ENCODE peak calls at places on chromosomes 4 and X, in nine cellular contexts. K is CD4-positive, alpha-beta T cell; O is OCI-LY7; W is stimulated activated CD4-positive, alpha-beta T cell treated with anti-CD3 and anti-CD28 coated beads, Interleukin-12 subunit alpha, Interleukin-12 subunit beta, amount 100 ng/mL, for 4 hours; U is A172; M is pancreas; D is NCI-H2029; T is NCI-H1092 treated with DMSO at 0.1 percent for 48 hours; P is naive B cell. X is an unnamed sample.

GRCh38 chr4:24655326-24655725 is 71.0 kb upstream of the DHX15 start:
- DNase-seq in U (no peak), D (no peak), T (no peak), W (no peak), M (no peak), K (no peak), O (no peak), P (no peak), X (no peak)

GRCh38 chr4:140672366-140672765 is 83.8 kb downstream of the TBC1D9 start:
- DNase-seq in P (no peak), K (no peak), W (no peak), M (no peak), D (no peak), O (no peak), T (no peak), U (no peak), X (no peak)

GRCh38 chr4:185305979-185306442 is 89.7 kb downstream of the LRP2BP start:
- DNase-seq in K (no peak), O (no peak), T (no peak), P (no peak), U (peak), D (no peak), M (no peak), W (no peak), X (peak)

GRCh38 chr4:3487861-3488260 is 24.8 kb downstream of the DOK7 start:
- DNase-seq in U (no peak), W (no peak), O (no peak), K (no peak), T (no peak), P (no peak), D (no peak), M (peak), X (no peak)

GRCh38 chrX:133607419-133608348 is 192.4 kb upstream of the GPC4 start:
- DNase-seq in W (no peak), M (no peak), O (no peak), D (no peak), K (no peak), P (no peak), U (no peak), T (no peak), X (no peak)

GRCh38 chrX:124406294-124407013 is 60.1 kb downstream of the SH2D1A start:
- DNase-seq in U (peak), T (peak), M (no peak), D (peak), O (peak), K (peak), W (peak), P (peak), X (peak)

GRCh38 chr4:7924163-7924562 is 15.5 kb downstream of the AFAP1 start:
- DNase-seq in K (no peak), U (no peak), W (no peak), T (no peak), O (no peak), P (no peak), M (no peak), D (no peak), X (no peak)

GRCh38 chr4:48360285-48360965 is 19.1 kb downstream of the SLAIN2 start:
- DNase-seq in W (no peak), T (no peak), O (no peak), D (no peak), P (no peak), U (no peak), K (no peak), M (no peak), X (no peak)

GRCh38 chr4:25448379-25449109 is 71.5 kb downstream of the ANAPC4 start:
- DNase-seq in P (no peak), O (no peak), M (no peak), U (no peak), K (no peak), T (no peak), D (no peak), W (no peak), X (no peak)

GRCh38 chr4:129335263-129335662 is 239.3 kb downstream of the C4orf33 start:
- DNase-seq in W (no peak), K (no peak), P (no peak), T (peak), D (peak), O (no peak), U (no peak), M (no peak), X (no peak)

GRCh38 chr4:61445374-61446063 is 245.4 kb downstream of the ADGRL3 start:
- DNase-seq in U (no peak), M (no peak), K (no peak), D (peak), W (no peak), P (no peak), T (peak), O (no peak), X (no peak)

GRCh38 chr4:176814770-176815169 is 22.0 kb upstream of the VEGFC start:
- DNase-seq in U (peak), D (no peak), W (no peak), P (no peak), M (no peak), O (no peak), K (no peak), T (no peak), X (peak)